ENCODE peak calls at places on chromosomes 7 and 10, in six cellular contexts. Z, V, N, G, E and R are unnamed samples.

GRCh38 chr7:16422100-16422430 is 727 bp upstream of the CRPPA start:
- DNase-seq in V (no peak), E (no peak), Z (no peak), G (no peak), N (peak; percentile 64), R (no peak)

GRCh38 chr10:56880541-56880940 is 519.5 kb upstream of the ZWINT start:
- DNase-seq in G (no peak), E (no peak), Z (no peak), V (no peak), N (no peak), R (no peak)

GRCh38 chr10:85620807-85621206 is 745.8 kb downstream of the GRID1 start:
- DNase-seq in V (no peak), Z (no peak), E (no peak), N (no peak), G (no peak), R (no peak)

GRCh38 chr10:123480344-123480743 is 185.8 kb upstream of the GPR26 start:
- DNase-seq in G (no peak), Z (no peak), V (no peak), E (no peak), N (no peak), R (no peak)

GRCh38 chr10:113298616-113299015 is 254.2 kb upstream of the HABP2 start:
- DNase-seq in E (no peak), Z (no peak), V (no peak), G (no peak), N (no peak), R (no peak)

GRCh38 chr10:62735464-62736188 is 68.9 kb upstream of the ADO start:
- DNase-seq in N (peak; percentile 47), Z (no peak), V (peak; percentile 7), E (peak; percentile 65), G (peak; percentile 36), R (no peak)

GRCh38 chr10:79061441-79062315 is 7.1 kb upstream of the ZMIZ1 start:
- DNase-seq in V (no peak), N (no peak), Z (no peak), E (no peak), G (no peak), R (no peak)

GRCh38 chr10:48554246-48554645 is 50.6 kb downstream of the ARHGAP22 start:
- DNase-seq in V (no peak), G (no peak), E (no peak), Z (no peak), N (no peak), R (no peak)

GRCh38 chr10:102225646-102226541 is at the start of gene ELOVL3:
- DNase-seq in N (peak; percentile 91), E (peak; percentile 53), V (peak; percentile 94), G (peak; percentile 95), Z (peak; percentile 91), R (peak; percentile 90)

GRCh38 chr7:101940830-101941229 is 123.4 kb downstream of the CUX1 start:
- DNase-seq in V (peak; percentile 57), Z (peak; percentile 34), G (no peak), E (no peak), N (no peak), R (no peak)

GRCh38 chr7:10860516-10860915 is 113.2 kb upstream of the PHF14 start:
- DNase-seq in G (peak; percentile 13), N (no peak), E (no peak), V (no peak), Z (peak; percentile 5), R (no peak)

GRCh38 chr10:32149257-32149955 is 93.2 kb upstream of the KIF5B start:
- DNase-seq in Z (no peak), E (peak; percentile 45), V (peak; percentile 66), N (peak; percentile 87), G (peak; percentile 48), R (no peak)

GRCh38 chr7:43114451-43114765 is 2.0 kb downstream of the HECW1 start:
- DNase-seq in G (no peak), E (no peak), Z (no peak), V (no peak), N (no peak), R (no peak)

GRCh38 chr7:112224186-112224585 is 17.7 kb downstream of the ZNF277 start:
- DNase-seq in E (no peak), Z (no peak), G (no peak), N (no peak), V (no peak), R (no peak)

GRCh38 chr7:133652547-133652946 is 399.7 kb downstream of the EXOC4 start:
- DNase-seq in V (no peak), E (no peak), Z (no peak), G (no peak), N (no peak), R (no peak)

GRCh38 chr7:105802611-105803520 is 73.5 kb downstream of the ATXN7L1 start:
- DNase-seq in G (peak; percentile 20), E (no peak), V (no peak), N (peak; percentile 49), Z (no peak), R (peak; percentile 41)

GRCh38 chr10:80429521-80429966 is 21.2 kb downstream of the PRXL2A start:
- DNase-seq in N (no peak), Z (no peak), V (peak; percentile 87), G (no peak), E (no peak), R (no peak)

GRCh38 chr10:31754803-31755624 is 173.6 kb downstream of the ARHGAP12 start:
- DNase-seq in E (no peak), N (no peak), V (peak; percentile 37), G (no peak), Z (peak; percentile 76), R (peak; percentile 23)

GRCh38 chr7:140877249-140877524 is 47.5 kb downstream of the BRAF start:
- DNase-seq in E (no peak), G (no peak), N (no peak), Z (no peak), V (no peak), R (no peak)

GRCh38 chr10:110691139-110691538 is 47.0 kb downstream of the RBM20 start:
- DNase-seq in G (no peak), E (no peak), Z (no peak), N (no peak), V (no peak), R (no peak)
- TF ChIP-seq RFX5 in G (no peak), E (no peak), Z (no peak), N (no peak), V (no peak), R (no peak)

GRCh38 chr7:155387066-155387620 is 70.8 kb upstream of the EN2 start:
- DNase-seq in E (no peak), G (no peak), V (no peak), N (no peak), Z (no peak), R (no peak)
- TF ChIP-seq POLR2A in E (no peak), G (no peak), V (no peak), N (no peak), Z (no peak), R (no peak)

GRCh38 chr10:11986593-11987216 is 55.9 kb downstream of the UPF2 start:
- DNase-seq in E (peak; percentile 48), G (peak; percentile 87), N (peak; percentile 84), Z (peak; percentile 27), V (peak; percentile 89), R (peak; percentile 83)
- TF ChIP-seq RFX5 in E (no peak), G (no peak), N (no peak), Z (no peak), V (no peak), R (no peak)

DNA sequence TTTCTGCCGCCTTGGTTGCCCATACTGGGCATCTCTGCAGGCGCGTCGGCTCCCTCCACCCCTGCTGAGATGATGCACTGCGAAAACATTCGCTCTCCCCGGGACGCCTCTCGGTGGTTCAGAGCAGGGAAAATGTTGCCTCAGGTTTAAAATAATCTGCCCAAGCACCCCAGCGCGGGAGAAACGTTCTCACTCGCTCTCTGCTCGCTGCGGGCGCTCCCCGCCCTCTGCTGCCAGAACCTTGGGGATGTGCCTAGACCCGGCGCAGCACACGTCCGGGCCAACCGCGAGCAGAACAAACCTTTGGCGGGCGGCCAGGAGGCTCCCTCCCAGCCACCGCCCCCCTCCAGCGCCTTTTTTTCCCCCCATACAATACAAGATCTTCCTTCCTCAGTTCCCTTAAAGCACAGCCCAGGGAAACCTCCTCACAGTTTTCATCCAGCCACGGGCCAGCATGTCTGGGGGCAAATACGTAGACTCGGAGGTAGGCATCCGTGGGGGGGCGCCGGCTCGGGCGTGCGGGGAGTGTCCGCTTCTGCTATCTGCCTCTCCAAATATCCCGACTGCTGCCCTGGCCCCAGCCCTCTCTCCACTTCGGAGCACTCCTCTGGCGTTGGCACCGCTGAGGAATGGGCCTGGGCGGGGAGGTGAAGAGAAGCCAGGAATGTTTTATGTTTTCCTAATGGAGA is at the start of gene CAV1:
- DNase-seq in G (peak; percentile 76), V (peak; percentile 96), E (no peak), Z (peak; percentile 76), N (peak; percentile 92), R (no peak)
- TF ChIP-seq POLR2A in G (no peak), V (peak; percentile 8), E (no peak), Z (no peak), N (peak; percentile 68), R (no peak)

GRCh38 chr7:30238721-30239441 is 45.5 kb upstream of the ZNRF2 start:
- DNase-seq in G (no peak), N (no peak), Z (no peak), V (peak; percentile 55), E (peak; percentile 75), R (peak; percentile 91)
- TF ChIP-seq RFX5 in G (no peak), N (no peak), Z (no peak), V (no peak), E (no peak), R (no peak)

DNA sequence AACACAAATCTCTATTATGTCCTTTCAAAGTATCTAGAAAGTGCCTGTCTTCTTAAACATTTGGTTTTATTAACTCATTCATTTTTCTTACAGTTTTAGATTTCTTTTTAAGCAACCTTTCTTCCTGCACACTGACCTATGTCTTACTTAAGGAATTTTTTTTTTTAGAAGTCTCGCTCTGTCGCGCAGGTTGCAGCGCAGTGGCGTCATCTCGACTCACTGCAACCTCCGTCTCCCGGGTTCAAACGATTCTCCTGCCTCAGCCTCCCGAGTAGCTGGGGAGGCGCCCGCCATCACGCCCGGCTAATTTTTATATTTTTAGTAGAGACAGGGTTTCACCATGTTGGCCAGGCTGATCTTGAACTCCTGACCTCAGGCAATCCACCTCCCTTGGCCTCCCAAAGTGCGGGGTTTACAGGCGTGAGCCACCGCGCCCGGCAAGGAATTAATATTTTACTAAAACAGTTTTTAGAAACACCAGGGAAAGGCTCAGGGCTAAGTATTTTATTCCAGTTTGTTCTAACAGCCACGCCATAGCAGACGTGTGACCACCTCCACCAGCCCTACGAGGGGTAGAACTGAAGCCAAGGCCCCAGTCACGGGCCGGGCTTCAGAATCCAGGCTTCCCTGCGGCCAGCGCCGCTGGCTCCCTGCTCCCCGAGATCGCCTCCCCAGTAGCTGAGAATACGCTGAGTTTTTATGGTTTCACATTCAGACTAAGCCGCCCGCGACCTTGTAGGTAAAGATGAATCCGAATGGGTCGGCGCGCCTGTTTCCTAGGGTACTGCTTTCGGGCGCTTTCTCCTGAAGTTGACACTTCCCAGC is 941 bp upstream of the LUC7L2 start:
- DNase-seq in G (peak; percentile 72), Z (no peak), E (no peak), N (peak; percentile 33), V (peak; percentile 67), R (no peak)
- TF ChIP-seq POLR2A in G (no peak), Z (no peak), E (no peak), N (no peak), V (no peak), R (no peak)